ENCODE peak calls at places on chromosomes 3 and 15, in ten cellular contexts. T is OCI-LY7, S is cardiac fibroblast, R is A549, F is GM12864, M is dorsolateral prefrontal cortex, V is Peyer's patch, C is AG04449, E is astrocyte of the spinal cord, G is left ventricle myocardium inferior. W is an unnamed sample.

GRCh38 chr3:44252332-44252731 is 10.6 kb downstream of the TOPAZ1 start:
- DNase-seq in E (no peak), F (no peak), C (no peak), T (no peak), V (no peak), R (no peak), S (no peak), G (no peak), M (no peak), W (no peak)

GRCh38 chr3:180420804-180421203 is 181.2 kb upstream of the TTC14 start:
- DNase-seq in C (no peak), S (peak), T (no peak), V (no peak), E (peak), F (no peak), M (no peak), R (no peak), G (no peak), W (peak)

GRCh38 chr3:108004647-108005046 is 86.2 kb downstream of the CD47 start:
- DNase-seq in F (no peak), S (no peak), V (no peak), E (no peak), M (no peak), C (no peak), R (no peak), G (no peak), T (no peak), W (no peak)

GRCh38 chr3:127680790-127681189 is 8.0 kb downstream of the ABTB1 start:
- DNase-seq in S (no peak), C (no peak), F (no peak), M (peak), V (no peak), E (no peak), T (no peak), G (peak), R (no peak), W (no peak)

GRCh38 chr3:122100591-122101491 is 45.7 kb downstream of the CD86 start:
- DNase-seq in S (peak), F (peak), R (no peak), E (no peak), C (no peak), M (no peak), T (peak), V (no peak), G (no peak), W (peak)

GRCh38 chr15:50109086-50109987 is 9.7 kb downstream of the ATP8B4 start:
- DNase-seq in R (no peak), S (peak), M (no peak), T (no peak), G (no peak), F (no peak), V (no peak), C (peak), E (peak), W (peak)

GRCh38 chr3:38122712-38123290 is 14.1 kb downstream of the ACAA1 start:
- DNase-seq in T (no peak), E (no peak), V (no peak), F (no peak), R (no peak), S (no peak), G (no peak), C (no peak), M (no peak), W (no peak)

GRCh38 chr15:44710236-44711088 is 661 bp downstream of the PATL2 start:
- DNase-seq in T (peak), E (peak), C (no peak), S (peak), V (peak), R (no peak), F (peak), M (no peak), G (peak), W (no peak)

GRCh38 chr15:39135989-39136388 is 444.9 kb upstream of the THBS1 start:
- DNase-seq in M (no peak), S (peak), V (no peak), F (no peak), T (no peak), C (peak), G (no peak), E (peak), R (no peak), W (no peak)

GRCh38 chr15:74901612-74902063 is 5.0 kb downstream of the FAM219B start:
- DNase-seq in V (peak), S (peak), F (no peak), E (peak), C (no peak), R (peak), T (peak), M (peak), G (peak), W (peak)

GRCh38 chr3:123066896-123067688 is at the start of gene PDIA5:
- DNase-seq in F (peak), G (peak), S (peak), E (peak), T (peak), M (peak), R (peak), V (peak), C (peak), W (peak)

GRCh38 chr3:139538733-139539132 is 809 bp downstream of the RBP1 start:
- DNase-seq in M (no peak), C (no peak), G (no peak), F (no peak), T (no peak), R (no peak), E (peak), V (no peak), S (peak), W (no peak)

GRCh38 chr3:129289201-129289921 is 10.7 kb downstream of the HMCES start:
- DNase-seq in M (no peak), R (no peak), S (peak), C (no peak), F (no peak), T (no peak), V (no peak), E (no peak), G (no peak), W (peak)

GRCh38 chr15:57251308-57251707 is 125.0 kb upstream of the CGNL1 start:
- DNase-seq in S (peak), M (no peak), R (no peak), G (no peak), V (no peak), E (peak), F (no peak), T (no peak), C (no peak), W (no peak)

GRCh38 chr15:38275951-38276350 is 23.3 kb downstream of the SPRED1 start:
- DNase-seq in G (no peak), T (no peak), F (no peak), R (no peak), M (no peak), E (no peak), S (peak), C (no peak), V (no peak), W (peak)

GRCh38 chr3:23094890-23095462 is 108.2 kb upstream of the UBE2E2 start:
- DNase-seq in E (peak), S (peak), T (no peak), V (no peak), R (peak), M (no peak), C (no peak), F (no peak), G (no peak), W (peak)

GRCh38 chr3:43155016-43155415 is 49.1 kb upstream of the POMGNT2 start:
- DNase-seq in F (no peak), S (no peak), V (no peak), E (no peak), R (no peak), T (no peak), G (no peak), C (no peak), M (no peak), W (no peak)

GRCh38 chr3:43155464-43156121 is 49.7 kb upstream of the POMGNT2 start:
- DNase-seq in C (peak), G (peak), T (no peak), M (no peak), R (peak), E (peak), S (peak), F (no peak), V (no peak), W (peak)

GRCh38 chr3:43156812-43157455 is 51.1 kb upstream of the POMGNT2 start:
- DNase-seq in M (no peak), V (no peak), G (no peak), F (no peak), R (no peak), E (no peak), C (no peak), S (no peak), T (no peak), W (no peak)

GRCh38 chr3:43152649-43153048 is 46.8 kb upstream of the POMGNT2 start:
- DNase-seq in G (no peak), V (no peak), F (no peak), S (peak), R (no peak), M (no peak), C (no peak), T (no peak), E (no peak), W (no peak)

DNA sequence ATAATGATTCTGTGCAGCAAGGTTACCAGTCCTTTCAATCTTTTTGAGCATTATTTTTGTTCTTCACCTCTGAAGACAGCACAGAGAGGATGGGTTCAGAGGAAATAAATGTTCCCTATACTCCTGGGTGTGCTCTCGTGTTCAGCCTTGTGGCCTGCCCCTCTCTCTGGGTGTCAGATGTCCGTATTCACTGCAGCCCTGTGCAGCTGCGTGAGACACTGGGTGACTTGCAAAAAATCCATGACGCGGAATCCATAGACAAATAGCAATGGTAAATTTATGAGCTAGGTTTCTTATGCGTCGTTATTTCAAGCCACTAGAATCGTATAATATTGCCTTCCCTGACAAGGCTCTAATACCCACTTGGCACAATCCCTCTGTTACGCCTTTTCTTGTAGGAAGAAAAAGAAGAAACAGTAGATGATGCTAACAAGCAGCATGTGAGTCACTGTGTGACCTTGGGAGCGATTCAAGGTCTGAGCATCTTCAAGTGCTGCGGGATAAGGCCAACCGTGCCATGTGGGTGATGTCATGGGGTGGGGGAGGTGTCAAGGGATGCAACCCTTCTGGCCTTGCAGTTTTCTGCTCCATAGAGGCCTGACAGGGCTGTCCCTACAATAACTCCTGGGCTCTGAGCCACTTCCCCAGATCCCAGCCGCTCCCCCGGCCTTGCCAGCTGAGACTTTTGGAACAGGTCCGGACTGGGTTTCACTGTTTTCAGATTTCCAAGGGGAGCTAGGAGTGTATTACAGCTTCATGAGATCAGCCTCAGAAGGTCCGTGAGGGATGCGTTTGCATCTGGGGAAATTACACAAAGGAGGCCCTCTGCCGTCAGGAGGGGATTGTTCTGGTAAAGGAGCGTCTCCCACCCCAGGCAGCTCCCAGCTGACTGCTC is 47.6 kb upstream of the POMGNT2 start:
- DNase-seq in V (no peak), E (peak), M (no peak), G (peak), C (peak), S (peak), T (no peak), R (no peak), F (no peak), W (no peak)
- TF ChIP-seq CTCF in V (no peak), E (no peak), M (no peak), G (no peak), C (no peak), S (no peak), T (no peak), R (no peak), F (no peak), W (no peak)

DNA sequence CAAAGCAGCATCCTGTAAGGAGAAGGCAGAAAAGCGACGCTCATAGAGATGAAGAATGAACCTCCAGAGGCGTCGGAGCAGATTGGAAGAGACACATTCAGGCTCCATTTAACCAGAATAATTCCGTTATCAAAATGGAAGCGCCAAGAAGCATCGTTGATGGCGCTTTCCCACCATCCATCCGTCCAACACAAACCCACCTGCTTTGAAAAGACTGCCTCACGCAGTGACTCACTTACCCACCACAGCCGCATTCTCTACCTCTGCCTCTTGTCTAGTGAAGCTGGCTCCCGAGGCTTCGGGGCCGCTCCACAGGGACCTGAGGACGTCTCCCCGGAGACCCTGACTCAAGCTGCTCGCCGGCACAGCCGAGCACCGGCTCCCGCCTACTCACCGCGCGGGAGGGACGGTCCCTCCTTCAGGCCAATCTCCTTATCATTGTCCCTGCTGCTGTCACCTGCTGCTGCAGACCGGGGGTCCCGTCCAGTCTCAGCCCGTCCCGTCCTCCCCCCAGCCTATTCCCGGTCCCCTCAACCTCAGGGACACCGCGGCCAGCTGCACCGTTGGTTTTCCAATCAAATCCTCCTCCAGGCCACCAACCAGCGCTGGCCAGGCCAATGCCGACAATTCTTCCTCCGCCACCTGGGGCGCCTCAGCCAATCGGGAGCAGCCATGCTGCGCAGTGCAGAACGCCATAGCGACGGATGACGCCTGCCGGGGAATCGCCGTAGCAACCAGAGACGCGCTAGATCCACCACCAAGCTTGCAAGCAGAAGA is at the start of gene NEK10:
- DNase-seq in T (peak), V (peak), C (no peak), S (peak), R (peak), F (peak), M (peak), E (peak), G (peak), W (peak)
- TF ChIP-seq CTCF in T (no peak), V (no peak), C (peak), S (no peak), R (no peak), F (no peak), M (no peak), E (no peak), G (peak), W (no peak)

DNA sequence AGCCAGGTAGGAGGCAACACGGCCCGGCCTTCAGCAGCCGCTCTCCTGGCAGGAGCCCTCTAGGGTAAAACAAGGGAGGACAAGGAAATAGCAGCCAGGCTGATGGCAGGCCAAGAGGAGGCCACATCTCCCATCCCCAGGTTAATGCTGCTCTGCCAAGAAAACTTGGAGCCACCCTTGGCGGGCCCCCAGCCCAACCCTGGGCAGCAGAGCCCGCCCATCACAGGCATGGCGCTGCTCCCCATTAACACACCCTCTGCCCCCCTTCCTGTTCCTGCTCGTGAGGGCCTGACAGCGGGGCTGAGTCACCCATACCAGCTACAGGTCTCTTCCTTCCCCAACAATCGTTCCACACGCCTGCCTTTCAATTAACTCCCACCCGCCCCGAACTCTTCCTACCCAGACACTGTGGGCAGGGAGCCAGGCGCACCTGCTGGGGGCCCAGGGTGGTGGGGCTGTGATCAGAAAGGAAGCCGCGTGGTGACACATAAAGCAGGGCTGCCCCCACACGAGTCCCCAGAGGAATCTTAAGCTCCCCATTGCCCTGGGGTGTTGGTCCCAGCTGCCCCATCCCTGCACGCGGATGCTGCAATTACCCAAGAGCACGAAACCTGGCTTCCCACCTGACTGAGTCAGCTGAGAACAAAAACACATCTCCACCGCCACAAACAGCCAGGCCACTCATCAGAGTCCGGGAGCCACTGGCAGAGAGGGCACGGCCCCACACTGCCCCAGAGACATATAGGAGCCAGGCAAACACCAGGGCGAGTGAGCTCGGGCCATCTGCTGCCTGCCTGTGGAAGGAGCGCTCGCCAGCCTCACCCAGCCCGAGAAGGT is at the start of gene C15orf62:
- DNase-seq in M (no peak), T (peak), G (no peak), C (no peak), F (no peak), E (peak), V (peak), R (no peak), S (peak), W (peak)
- TF ChIP-seq CTCF in M (no peak), T (no peak), G (no peak), C (no peak), F (no peak), E (no peak), V (no peak), R (no peak), S (no peak), W (no peak)

GRCh38 chr3:78049501-78049900 is 1009.6 kb downstream of the ROBO2 start:
- DNase-seq in G (no peak), V (no peak), M (no peak), F (no peak), C (no peak), R (no peak), E (no peak), S (no peak), T (no peak), W (no peak)
- TF ChIP-seq CTCF in G (no peak), V (no peak), M (no peak), F (no peak), C (no peak), R (no peak), E (no peak), S (no peak), T (no peak), W (no peak)

DNA sequence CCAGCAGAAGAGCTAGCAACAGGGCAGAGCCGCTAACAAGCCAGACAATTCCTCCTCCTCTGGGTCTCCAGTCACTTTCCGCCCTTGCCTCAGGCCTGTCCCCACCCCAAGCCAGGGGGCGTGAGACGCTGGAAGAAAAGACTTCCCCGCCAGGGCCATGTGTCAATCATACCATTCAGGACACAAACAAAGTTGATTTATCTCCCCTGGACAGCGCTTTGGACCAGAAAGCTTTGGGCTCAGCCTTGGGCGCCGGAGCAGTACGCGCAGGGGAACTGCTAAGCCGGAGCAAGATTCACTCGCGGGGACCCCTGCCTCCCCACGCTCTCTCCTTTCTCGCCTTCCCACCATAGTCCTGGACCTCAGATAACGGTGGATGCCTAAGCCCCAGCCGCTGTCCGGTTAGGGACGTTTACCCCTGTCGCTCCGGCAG is 479 bp downstream of the LRRC2 start:
- DNase-seq in V (no peak), R (no peak), G (peak), F (no peak), E (no peak), M (no peak), C (no peak), T (no peak), S (no peak), W (no peak)
- TF ChIP-seq CTCF in V (no peak), R (no peak), G (peak), F (no peak), E (no peak), M (no peak), C (no peak), T (no peak), S (no peak), W (no peak)

GRCh38 chr3:143132246-143132980 is 12.8 kb downstream of the CHST2 start:
- DNase-seq in S (no peak), V (no peak), T (no peak), R (no peak), M (no peak), G (no peak), E (no peak), C (no peak), F (no peak), W (no peak)

GRCh38 chr3:143138948-143139347 is 19.4 kb downstream of the CHST2 start:
- DNase-seq in E (no peak), G (no peak), T (no peak), C (no peak), S (no peak), V (no peak), R (no peak), M (no peak), F (no peak), W (no peak)

GRCh38 chr3:143137637-143138036 is 18.1 kb downstream of the CHST2 start:
- DNase-seq in T (no peak), F (no peak), E (no peak), R (no peak), M (no peak), G (no peak), C (no peak), V (no peak), S (no peak), W (no peak)

GRCh38 chr3:143134446-143134845 is 14.9 kb downstream of the CHST2 start:
- DNase-seq in F (no peak), T (no peak), G (no peak), M (no peak), S (peak), V (no peak), E (peak), R (no peak), C (no peak), W (no peak)

DNA sequence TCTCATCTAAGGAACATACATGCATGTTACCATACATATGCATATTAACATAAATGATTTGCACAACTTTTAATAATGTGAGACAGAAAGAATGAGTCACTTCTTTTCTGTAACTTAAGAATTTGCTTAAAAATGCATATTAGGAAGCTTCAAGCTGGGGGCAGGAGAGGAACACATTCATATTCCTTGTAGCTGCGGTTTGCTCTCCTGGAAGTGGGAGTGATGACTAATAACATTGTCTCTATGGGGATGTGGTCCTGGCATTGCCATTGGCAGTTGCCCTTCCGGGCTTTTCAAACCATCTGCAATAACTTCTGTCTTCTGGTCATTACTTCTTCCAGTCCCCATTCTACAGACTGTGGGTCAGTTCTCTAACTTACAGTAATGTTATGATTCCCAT is 15.6 kb downstream of the CHST2 start:
- DNase-seq in T (no peak), G (no peak), E (peak), C (peak), R (peak), M (no peak), V (no peak), F (no peak), S (peak), W (peak)
- TF ChIP-seq CTCF in T (no peak), G (no peak), E (no peak), C (no peak), R (no peak), M (no peak), V (no peak), F (no peak), S (peak), W (no peak)

GRCh38 chr15:77867266-77868047 is 210.1 kb downstream of the TBC1D2B start:
- DNase-seq in V (no peak), S (no peak), F (no peak), R (no peak), C (no peak), M (no peak), G (no peak), T (no peak), E (no peak), W (no peak)
- TF ChIP-seq CTCF in V (no peak), S (no peak), F (no peak), R (no peak), C (no peak), M (no peak), G (no peak), T (no peak), E (no peak), W (no peak)

W was measured in bronchial epithelial cell.